ENCODE peak calls at places on chromosomes 4 and X, in four cellular contexts. G is ovary, R is testis, A is HAP-1. U is an unnamed sample. For H3K36me3, the result is how much of the 10 kb centered on the place peaks cover.

GRCh38 chr4:73583661-73584060 is 36.6 kb downstream of the RASSF6 start:
- DNase-seq in G (no peak), R (no peak), A (peak), U (no peak)

GRCh38 chr4:185640809-185641675 is 105.7 kb upstream of the PDLIM3 start:
- DNase-seq in G (no peak), R (peak), A (peak), U (no peak)

GRCh38 chr4:77040265-77040664 is 35.5 kb downstream of the CCNI start:
- DNase-seq in G (no peak), R (no peak), A (no peak), U (no peak)

GRCh38 chr4:166092797-166093196 is 219.8 kb downstream of the TLL1 start:
- DNase-seq in G (no peak), R (no peak), A (no peak), U (no peak)

GRCh38 chrX:103886624-103887023 is 54.6 kb upstream of the RAB9B start:
- DNase-seq in G (no peak), R (no peak), A (no peak), U (no peak)

GRCh38 chr4:188854451-188854850 is 715.2 kb downstream of the TRIML1 start:
- DNase-seq in G (no peak), R (no peak), A (no peak), U (no peak)

GRCh38 chr4:111037591-111037990 is 414.7 kb upstream of the PITX2 start:
- DNase-seq in G (no peak), R (no peak), A (no peak), U (no peak)

GRCh38 chr4:115596265-115597001 is 483.0 kb upstream of the NDST4 start:
- DNase-seq in G (no peak), R (peak), A (peak), U (no peak)

GRCh38 chrX:129737921-129738320 is 858 bp upstream of the XPNPEP2 start:
- DNase-seq in G (no peak), R (no peak), A (no peak), U (peak)

GRCh38 chr4:108051343-108051742 is 61.7 kb downstream of the HADH start:
- DNase-seq in G (no peak), R (no peak), A (no peak), U (no peak)

GRCh38 chr4:48071171-48071570 is 54.6 kb downstream of the NIPAL1 start:
- DNase-seq in G (no peak), R (no peak), A (peak), U (no peak)

GRCh38 chrX:27918799-27919198 is 62.5 kb downstream of the DCAF8L1 start:
- DNase-seq in G (no peak), R (no peak), A (peak), U (peak)

GRCh38 chrX:17546356-17546755 is 171.4 kb downstream of the NHS start:
- DNase-seq in G (no peak), R (no peak), A (no peak), U (no peak)

GRCh38 chr4:58139269-58139668 is 1029.1 kb upstream of the IGFBP7 start:
- DNase-seq in G (no peak), R (no peak), A (no peak), U (no peak)

GRCh38 chr4:151486166-151486565 is 77.2 kb downstream of the FHIP1A start:
- DNase-seq in G (no peak), R (no peak), A (no peak), U (no peak)

GRCh38 chrX:153554519-153555167 is 37.2 kb downstream of the ATP2B3 start:
- DNase-seq in G (peak), R (peak), A (peak), U (peak)

GRCh38 chr4:55216871-55217635 is 91.7 kb upstream of the KDR start:
- DNase-seq in G (no peak), R (no peak), A (no peak), U (no peak)

GRCh38 chrX:44400588-44400987 is 57.1 kb upstream of the EFHC2 start:
- DNase-seq in G (no peak), R (peak), A (no peak), U (peak)

GRCh38 chr4:109999513-109999912 is 86.8 kb downstream of the EGF start:
- DNase-seq in G (no peak), R (no peak), A (no peak), U (peak)

GRCh38 chrX:129846686-129847085 is 3.0 kb upstream of the ZDHHC9 start:
- DNase-seq in G (no peak), R (no peak), A (no peak), U (no peak)

GRCh38 chr4:13329963-13330362 is 154.2 kb downstream of the RAB28 start:
- DNase-seq in G (no peak), R (no peak), A (no peak), U (peak)

GRCh38 chrX:9628779-9629493 is 136.7 kb downstream of the GPR143 start:
- DNase-seq in G (no peak), R (no peak), A (no peak), U (no peak)

GRCh38 chrX:119389214-119389613 is 9.9 kb upstream of the SLC25A43 start:
- DNase-seq in G (no peak), R (no peak), A (no peak), U (no peak)

GRCh38 chrX:31832263-31832662 is 760.4 kb upstream of the FTHL17 start:
- DNase-seq in G (no peak), R (no peak), A (no peak), U (no peak)

GRCh38 chr4:147194107-147194506 is 248.4 kb upstream of the TTC29 start:
- DNase-seq in G (no peak), R (peak), A (no peak), U (no peak)

GRCh38 chr4:97627785-97628184 is 515.5 kb downstream of the STPG2 start:
- DNase-seq in G (no peak), R (no peak), A (no peak), U (no peak)
- H3K36me3 ChIP-seq in G (under half), R (under half), A (under half), U (under half)

GRCh38 chr4:1819816-1820215 is 26.7 kb downstream of the FGFR3 start:
- DNase-seq in G (no peak), R (no peak), A (no peak), U (no peak)
- H3K36me3 ChIP-seq in G (under half), R (under half), A (half or more), U (under half)

DNA sequence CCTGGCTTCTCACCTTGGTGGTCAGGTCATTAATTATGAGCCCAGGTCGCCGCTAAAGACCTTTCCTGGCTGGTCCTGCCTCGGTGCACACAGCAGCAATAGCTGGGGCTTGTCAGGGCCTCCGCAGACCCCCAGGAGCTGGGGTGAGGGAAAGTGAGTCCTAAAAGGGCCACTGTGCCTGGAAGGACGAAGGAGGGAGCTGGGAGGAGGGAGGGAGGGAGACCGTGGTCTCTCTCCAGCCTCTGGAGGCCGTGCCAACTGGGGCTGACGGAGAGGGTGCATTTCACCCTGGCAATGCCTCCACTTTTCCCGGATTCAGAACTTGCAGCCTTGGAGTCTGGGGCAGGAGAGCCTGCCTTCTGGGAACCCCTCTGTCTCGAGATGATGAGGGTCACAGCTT is 60.4 kb downstream of the CRLF2 start:
- DNase-seq in G (no peak), R (no peak), A (no peak), U (no peak)
- H3K36me3 ChIP-seq in G (under half), R (under half), A (under half), U (under half)

GRCh38 chrX:1395646-1396216 is 3.8 kb upstream of the SLC25A6 start:
- DNase-seq in G (peak), R (no peak), A (no peak), U (no peak)

GRCh38 chrX:1397001-1397400 is 5.1 kb upstream of the SLC25A6 start:
- DNase-seq in G (peak), R (no peak), A (no peak), U (no peak)

GRCh38 chrX:1393871-1394615 is 2.1 kb upstream of the SLC25A6 start:
- DNase-seq in G (peak), R (no peak), A (no peak), U (no peak)

GRCh38 chrX:1392376-1393130 is 640 bp upstream of the SLC25A6 start:
- DNase-seq in G (no peak), R (peak), A (peak), U (peak)

GRCh38 chrX:1394731-1395501 is 3.0 kb upstream of the SLC25A6 start:
- DNase-seq in G (peak), R (no peak), A (no peak), U (no peak)
- H3K36me3 ChIP-seq in G (under half), R (under half), A (under half), U (half or more)

DNA sequence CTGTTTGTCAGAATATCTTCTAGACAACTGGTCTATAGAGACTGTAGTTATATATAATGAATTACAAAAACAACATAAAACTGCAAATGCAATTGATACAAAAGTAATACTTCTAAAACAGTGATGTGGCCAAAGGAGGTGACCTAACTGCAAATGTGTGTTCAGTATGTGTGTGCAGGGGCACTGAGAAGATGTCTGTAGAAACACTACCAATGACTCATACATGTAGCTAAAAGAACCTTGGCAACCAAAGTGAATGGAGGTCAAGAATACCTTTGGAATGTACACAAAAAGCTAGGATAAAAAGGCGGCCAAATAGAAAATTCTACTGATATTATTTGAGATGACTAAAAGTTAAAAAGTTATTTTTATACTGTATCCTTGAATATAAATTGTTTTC is 261.8 kb downstream of the CAMK2D start:
- DNase-seq in G (no peak), R (no peak), A (no peak), U (no peak)
- H3K36me3 ChIP-seq in G (under half), R (under half), A (under half), U (under half)

GRCh38 chr4:83267121-83267834 is 17.3 kb downstream of the COQ2 start:
- DNase-seq in G (no peak), R (no peak), A (no peak), U (peak)

GRCh38 chr4:83266689-83267088 is 17.9 kb downstream of the COQ2 start:
- DNase-seq in G (no peak), R (no peak), A (no peak), U (no peak)

GRCh38 chr4:83268491-83268890 is 16.1 kb downstream of the COQ2 start:
- DNase-seq in G (no peak), R (no peak), A (no peak), U (no peak)

GRCh38 chr4:83267835-83268475 is 16.6 kb downstream of the COQ2 start:
- DNase-seq in G (no peak), R (no peak), A (no peak), U (no peak)

DNA sequence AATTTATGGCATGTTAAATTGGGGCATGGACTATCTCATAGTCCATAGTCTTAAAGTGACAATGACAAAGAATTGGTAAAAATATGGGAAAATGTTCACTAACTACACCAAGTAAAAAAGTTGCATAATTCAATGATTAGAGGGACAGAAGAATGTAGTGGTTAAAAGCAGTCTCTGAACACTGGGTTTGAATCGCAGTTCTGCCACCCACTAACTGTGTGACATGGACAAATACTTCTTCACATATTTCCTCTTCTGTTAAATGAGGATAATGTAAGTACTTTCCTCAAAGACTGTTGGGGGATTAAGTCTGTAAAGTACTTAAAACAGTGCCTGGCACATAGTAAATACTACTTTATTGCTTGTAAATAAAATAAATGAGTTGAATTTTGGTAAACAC is 15.3 kb downstream of the COQ2 start:
- DNase-seq in G (no peak), R (no peak), A (no peak), U (no peak)
- H3K36me3 ChIP-seq in G (under half), R (under half), A (under half), U (under half)

DNA sequence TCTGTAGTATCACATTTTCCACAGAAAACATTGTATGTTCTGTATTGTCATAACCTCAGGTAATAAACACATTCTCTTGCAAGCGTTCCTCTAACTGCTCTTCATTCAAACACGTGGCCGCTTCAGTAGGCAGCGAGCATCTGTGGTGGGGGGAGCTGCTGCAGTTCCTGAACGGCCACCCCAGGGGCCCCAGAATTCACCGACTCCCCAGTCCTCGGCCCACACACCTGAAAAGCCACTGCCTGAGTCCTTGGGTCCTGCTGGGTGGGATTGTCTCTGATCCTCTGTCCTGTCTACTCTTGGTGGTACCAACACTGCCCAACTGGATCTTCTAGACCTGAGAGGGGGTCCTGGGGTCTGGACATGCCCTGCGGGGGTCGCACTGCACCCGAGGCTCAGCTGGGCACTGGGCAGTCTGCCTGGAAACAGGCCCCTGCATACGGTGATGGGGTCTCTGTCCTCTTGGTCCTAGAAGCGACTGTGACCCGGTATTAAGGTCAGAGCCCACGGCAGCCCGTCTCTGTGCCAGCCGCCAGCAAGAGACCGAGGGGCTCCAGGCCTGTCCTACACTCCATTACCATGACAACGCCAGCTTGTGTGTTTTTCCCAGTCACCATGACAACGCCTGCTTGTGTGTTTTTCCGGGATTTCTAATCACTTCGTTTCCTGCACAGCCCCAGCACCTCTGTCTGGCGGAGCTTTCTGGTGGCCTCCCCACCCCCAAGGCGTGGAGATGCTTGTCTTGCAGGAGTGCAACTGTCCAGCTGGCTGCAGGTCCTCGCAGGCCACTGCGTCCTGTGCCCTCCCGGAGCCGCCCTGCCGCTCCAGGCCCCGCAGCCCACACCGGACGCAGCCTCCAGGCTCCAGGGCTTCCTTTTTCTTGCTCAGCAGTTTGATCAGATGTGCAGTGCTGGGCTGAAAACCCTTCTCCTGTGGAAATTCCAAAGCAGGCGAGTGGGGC is 16.0 kb downstream of the CTBP1 start:
- DNase-seq in G (peak), R (peak), A (no peak), U (no peak)
- H3K36me3 ChIP-seq in G (under half), R (under half), A (half or more), U (under half)